ENCODE peak calls at places on chromosomes 7 and 10, in six cellular contexts. V is fibroblast of lung, D is GM23338, U is endothelial cell of umbilical vein, G is IMR-90, C is PC-9. I is an unnamed sample.

GRCh38 chr7:88344956-88345832 is 38.5 kb upstream of the STEAP4 start:
- DNase-seq in C (no peak), V (peak; percentile 25), D (peak; percentile 79), U (peak; percentile 25), G (no peak), I (peak; percentile 46)

GRCh38 chr7:12092499-12093130 is 118.5 kb upstream of the TMEM106B start:
- DNase-seq in G (peak; percentile 4), V (peak; percentile 33), U (no peak), C (no peak), D (no peak), I (no peak)

GRCh38 chr10:48609441-48609840 is 4.6 kb upstream of the ARHGAP22 start:
- DNase-seq in V (no peak), D (no peak), U (no peak), C (no peak), G (no peak), I (no peak)

GRCh38 chr10:116891208-116891607 is 41.9 kb downstream of the ENO4 start:
- DNase-seq in C (no peak), G (peak; percentile 94), D (no peak), V (peak; percentile 87), U (peak; percentile 86), I (peak; percentile 29)

GRCh38 chr7:2126621-2127020 is 106.1 kb downstream of the MAD1L1 start:
- DNase-seq in U (no peak), V (no peak), D (no peak), C (no peak), G (no peak), I (no peak)

GRCh38 chr7:32299133-32299702 is 191.0 kb downstream of the LSM5 start:
- DNase-seq in G (no peak), V (peak; percentile 4), C (no peak), D (peak; percentile 76), U (no peak), I (no peak)

GRCh38 chr10:47276071-47276470 is 23.9 kb upstream of the GDF10 start:
- DNase-seq in G (no peak), D (no peak), U (no peak), V (no peak), C (no peak), I (no peak)

GRCh38 chr7:56046728-56047445 is 4.4 kb downstream of the PSPH start:
- DNase-seq in V (peak; percentile 95), C (no peak), U (peak; percentile 98), D (no peak), G (peak; percentile 88), I (peak; percentile 77)

GRCh38 chr10:86918022-86918471 is 39.4 kb downstream of the MMRN2 start:
- DNase-seq in G (peak; percentile 77), U (no peak), V (peak; percentile 68), D (no peak), C (no peak), I (peak; percentile 65)

GRCh38 chr10:78372806-78373205 is 339.1 kb downstream of the RPS24 start:
- DNase-seq in C (no peak), U (no peak), G (no peak), V (no peak), D (no peak), I (no peak)

GRCh38 chr7:46507601-46508000 is 586.5 kb upstream of the IGFBP3 start:
- DNase-seq in U (no peak), C (no peak), V (no peak), G (no peak), D (no peak), I (no peak)

GRCh38 chr7:28181921-28182517 is 1.4 kb upstream of the JAZF1 start:
- DNase-seq in C (no peak), U (no peak), G (no peak), D (no peak), V (no peak), I (no peak)

GRCh38 chr7:28075674-28076358 is 104.8 kb downstream of the JAZF1 start:
- DNase-seq in C (no peak), V (peak; percentile 65), U (no peak), D (no peak), G (peak; percentile 42), I (no peak)

GRCh38 chr7:17939111-17939669 is 1.1 kb downstream of the SNX13 start:
- DNase-seq in C (peak; percentile 60), G (peak; percentile 30), U (peak; percentile 67), V (peak; percentile 45), D (no peak), I (peak; percentile 68)

GRCh38 chr10:100359529-100360150 is 12.6 kb downstream of the SCD start:
- DNase-seq in D (no peak), V (no peak), G (no peak), C (no peak), U (no peak), I (no peak)

GRCh38 chr10:114413398-114413797 is 9.1 kb upstream of the AFAP1L2 start:
- DNase-seq in C (peak; percentile 86), V (peak; percentile 38), G (no peak), D (no peak), U (no peak), I (peak; percentile 21)

GRCh38 chr10:78549536-78549935 is 515.9 kb downstream of the RPS24 start:
- DNase-seq in V (peak; percentile 20), D (no peak), G (no peak), U (no peak), C (no peak), I (no peak)

GRCh38 chr10:688621-689426 is 644 bp downstream of the DIP2C start:
- DNase-seq in D (peak; percentile 78), G (peak; percentile 37), U (peak; percentile 30), V (peak; percentile 63), C (no peak), I (peak; percentile 78)

GRCh38 chr7:31372538-31372937 is 32.0 kb upstream of the NEUROD6 start:
- DNase-seq in U (no peak), G (no peak), V (no peak), D (no peak), C (no peak), I (no peak)

GRCh38 chr10:22356324-22356873 is 11.1 kb downstream of the SPAG6 start:
- DNase-seq in D (no peak), U (no peak), V (no peak), C (no peak), G (no peak), I (no peak)

GRCh38 chr10:22702348-22702747 is 12.0 kb downstream of the PIP4K2A start:
- DNase-seq in D (no peak), C (no peak), V (peak; percentile 38), G (peak; percentile 86), U (no peak), I (no peak)

GRCh38 chr7:158413962-158414961 is 173.4 kb downstream of the PTPRN2 start:
- DNase-seq in G (no peak), C (no peak), U (no peak), V (peak; percentile 12), D (peak; percentile 57), I (peak; percentile 9)

GRCh38 chr10:3115685-3116084 is 48.3 kb downstream of the PFKP start:
- DNase-seq in U (no peak), D (no peak), G (no peak), V (no peak), C (no peak), I (no peak)

GRCh38 chr10:96565774-96566173 is 21.0 kb downstream of the TM9SF3 start:
- DNase-seq in G (peak; percentile 80), C (no peak), D (no peak), V (peak; percentile 73), U (peak; percentile 65), I (peak; percentile 74)

GRCh38 chr10:33332183-33333031 is 2.1 kb downstream of the NRP1 start:
- DNase-seq in V (peak; percentile 45), C (no peak), D (no peak), U (peak; percentile 69), G (peak; percentile 49), I (peak; percentile 60)

GRCh38 chr7:123905714-123906113 is 19.3 kb upstream of the SPAM1 start:
- DNase-seq in U (no peak), G (no peak), V (no peak), C (no peak), D (no peak), I (no peak)

GRCh38 chr10:66215921-66216320 is 709.9 kb upstream of the LRRTM3 start:
- DNase-seq in G (no peak), V (no peak), U (no peak), D (no peak), C (no peak), I (no peak)

GRCh38 chr10:79025113-79025832 is 43.5 kb upstream of the ZMIZ1 start:
- DNase-seq in G (no peak), V (peak; percentile 6), C (no peak), D (no peak), U (no peak), I (no peak)

GRCh38 chr7:5699951-5700384 is 81.5 kb downstream of the RNF216 start:
- DNase-seq in G (peak; percentile 41), D (peak; percentile 42), V (peak; percentile 43), U (no peak), C (no peak), I (no peak)

GRCh38 chr7:48718731-48719387 is 205.5 kb upstream of the CDC14C start:
- DNase-seq in D (no peak), U (no peak), C (no peak), V (no peak), G (no peak), I (peak; percentile 13)

GRCh38 chr7:12139421-12139820 is 71.7 kb upstream of the TMEM106B start:
- DNase-seq in V (peak; percentile 98), D (no peak), G (no peak), C (no peak), U (no peak), I (peak; percentile 1)

GRCh38 chr10:87760195-87760905 is 57.7 kb downstream of the ATAD1 start:
- DNase-seq in V (no peak), C (no peak), G (peak; percentile 5), U (peak; percentile 79), D (no peak), I (no peak)

GRCh38 chr7:8044761-8045430 is 76.3 kb downstream of the GLCCI1 start:
- DNase-seq in U (no peak), C (no peak), D (no peak), G (no peak), V (no peak), I (no peak)

GRCh38 chr7:8040768-8041369 is 72.3 kb downstream of the GLCCI1 start:
- DNase-seq in C (no peak), D (no peak), G (no peak), V (no peak), U (no peak), I (no peak)

GRCh38 chr7:8037151-8037550 is 68.6 kb downstream of the GLCCI1 start:
- DNase-seq in C (no peak), V (peak; percentile 36), G (no peak), U (no peak), D (peak; percentile 2), I (no peak)

GRCh38 chr7:8042796-8043535 is 74.4 kb downstream of the GLCCI1 start:
- DNase-seq in U (no peak), V (peak; percentile 78), G (peak; percentile 80), C (no peak), D (no peak), I (no peak)
- H3K27me3 ChIP-seq in U (no peaks in the 10 kb centered on the region), V (no peaks in the 10 kb centered on the region), G (no peaks in the 10 kb centered on the region), C (no peaks in the 10 kb centered on the region), D (no peaks in the 10 kb centered on the region), I (no peaks in the 10 kb centered on the region)

GRCh38 chr7:45032421-45032820 is 32.4 kb downstream of the CCM2 start:
- DNase-seq in G (no peak), U (no peak), V (no peak), D (no peak), C (no peak), I (no peak)
- H3K4me3 ChIP-seq in G (no peak overlapping the region), U (no peak overlapping the region), V (no peak overlapping the region), D (no peak overlapping the region), C (no peak overlapping the region), I (no peak overlapping the region)

GRCh38 chr7:34488766-34489165 is 169.3 kb upstream of the NPSR1 start:
- DNase-seq in V (no peak), G (no peak), C (no peak), D (peak; percentile 38), U (no peak), I (no peak)
- H2AFZ ChIP-seq in V (no peak overlapping the region), G (no peak overlapping the region), C (no peak overlapping the region), D (peak overlapping the region; percentile 75), U (no peak overlapping the region), I (no peak overlapping the region)

GRCh38 chr10:6507311-6507710 is 72.8 kb downstream of the PRKCQ start:
- DNase-seq in U (no peak), D (no peak), V (no peak), G (no peak), C (no peak), I (no peak)
- H3K27me3 ChIP-seq in U (no peaks in the 10 kb centered on the region), D (no peaks in the 10 kb centered on the region), V (no peaks in the 10 kb centered on the region), G (peaks cover 3% of the 10 kb centered on the region), C (no peaks in the 10 kb centered on the region), I (no peaks in the 10 kb centered on the region)

I was measured in GM23248.